ENCODE peak calls at places on chromosomes 13 and 19, in eight cellular contexts. P is CD8-positive, alpha-beta T cell; X is OCI-LY7; K is foreskin fibroblast; H is SK-N-SH; O is ascending aorta; Y is AG04449; Z is bronchial epithelial cell. S is an unnamed sample.
A peak's percentile ranks its signal among the peaks of the same experiment; 100 is the strongest.

GRCh38 chr13:43732726-43733125 is 54.0 kb downstream of the ENOX1 start:
- DNase-seq in P (no peak), X (no peak), K (no peak), H (no peak), O (no peak), Y (no peak), Z (no peak), S (no peak)

GRCh38 chr19:56983148-56983547 is 136.6 kb upstream of the USP29 start:
- DNase-seq in P (no peak), X (no peak), K (no peak), H (no peak), O (no peak), Y (no peak), Z (no peak), S (no peak)

GRCh38 chr13:76965759-76966421 is 17.6 kb downstream of the ACOD1 start:
- DNase-seq in P (no peak), X (no peak), K (peak; percentile 71), H (peak; percentile 54), O (no peak), Y (peak; percentile 41), Z (peak; percentile 58), S (no peak)

GRCh38 chr13:49926019-49926418 is 10.1 kb downstream of the SPRYD7 start:
- DNase-seq in P (no peak), X (peak; percentile 6), K (no peak), H (no peak), O (no peak), Y (no peak), Z (no peak), S (peak; percentile 13)

GRCh38 chr19:39411832-39412099 is 703 bp upstream of the PLEKHG2 start:
- DNase-seq in P (peak; percentile 84), X (peak; percentile 95), K (peak; percentile 86), H (peak; percentile 80), O (peak; percentile 83), Y (no peak), Z (peak; percentile 88), S (no peak)

GRCh38 chr13:83498486-83499190 is 383.6 kb downstream of the SLITRK1 start:
- DNase-seq in P (no peak), X (no peak), K (peak; percentile 53), H (no peak), O (no peak), Y (peak; percentile 23), Z (peak; percentile 83), S (no peak)

GRCh38 chr13:99605417-99606321 is 104.4 kb downstream of the TM9SF2 start:
- DNase-seq in P (peak; percentile 33), X (peak; percentile 63), K (no peak), H (peak; percentile 64), O (no peak), Y (no peak), Z (peak; percentile 49), S (peak; percentile 50)

GRCh38 chr13:75454497-75454896 is 27.5 kb downstream of the TBC1D4 start:
- DNase-seq in P (no peak), X (no peak), K (no peak), H (no peak), O (no peak), Y (no peak), Z (peak; percentile 78), S (no peak)

GRCh38 chr13:52348081-52348480 is 57.9 kb downstream of the THSD1 start:
- DNase-seq in P (no peak), X (no peak), K (peak; percentile 78), H (no peak), O (no peak), Y (peak; percentile 70), Z (peak; percentile 21), S (no peak)

GRCh38 chr19:49554701-49555181 is 25.6 kb downstream of the NOSIP start:
- DNase-seq in P (no peak), X (no peak), K (peak; percentile 25), H (no peak), O (no peak), Y (no peak), Z (peak; percentile 44), S (no peak)

GRCh38 chr13:98228661-98229349 is 51.7 kb upstream of the RNF113B start:
- DNase-seq in P (no peak), X (no peak), K (no peak), H (no peak), O (no peak), Y (no peak), Z (no peak), S (no peak)

GRCh38 chr13:34654682-34655081 is 287.4 kb upstream of the NBEA start:
- DNase-seq in P (no peak), X (no peak), K (no peak), H (no peak), O (no peak), Y (no peak), Z (no peak), S (no peak)

GRCh38 chr13:71751074-71751473 is 115.9 kb downstream of the DACH1 start:
- DNase-seq in P (no peak), X (no peak), K (no peak), H (peak; percentile 43), O (no peak), Y (no peak), Z (no peak), S (no peak)

GRCh38 chr13:30429721-30430694 is 7.7 kb downstream of the UBE2L5 start:
- DNase-seq in P (no peak), X (no peak), K (peak; percentile 84), H (no peak), O (no peak), Y (peak; percentile 76), Z (peak; percentile 94), S (peak; percentile 26)

GRCh38 chr13:93364166-93364565 is 137.6 kb downstream of the GPC6 start:
- DNase-seq in P (no peak), X (no peak), K (peak; percentile 10), H (no peak), O (no peak), Y (no peak), Z (peak; percentile 17), S (no peak)

GRCh38 chr13:86563308-86563707 is 764.1 kb upstream of the SLITRK6 start:
- DNase-seq in P (no peak), X (no peak), K (peak; percentile 1), H (no peak), O (no peak), Y (no peak), Z (peak; percentile 80), S (no peak)

DNA sequence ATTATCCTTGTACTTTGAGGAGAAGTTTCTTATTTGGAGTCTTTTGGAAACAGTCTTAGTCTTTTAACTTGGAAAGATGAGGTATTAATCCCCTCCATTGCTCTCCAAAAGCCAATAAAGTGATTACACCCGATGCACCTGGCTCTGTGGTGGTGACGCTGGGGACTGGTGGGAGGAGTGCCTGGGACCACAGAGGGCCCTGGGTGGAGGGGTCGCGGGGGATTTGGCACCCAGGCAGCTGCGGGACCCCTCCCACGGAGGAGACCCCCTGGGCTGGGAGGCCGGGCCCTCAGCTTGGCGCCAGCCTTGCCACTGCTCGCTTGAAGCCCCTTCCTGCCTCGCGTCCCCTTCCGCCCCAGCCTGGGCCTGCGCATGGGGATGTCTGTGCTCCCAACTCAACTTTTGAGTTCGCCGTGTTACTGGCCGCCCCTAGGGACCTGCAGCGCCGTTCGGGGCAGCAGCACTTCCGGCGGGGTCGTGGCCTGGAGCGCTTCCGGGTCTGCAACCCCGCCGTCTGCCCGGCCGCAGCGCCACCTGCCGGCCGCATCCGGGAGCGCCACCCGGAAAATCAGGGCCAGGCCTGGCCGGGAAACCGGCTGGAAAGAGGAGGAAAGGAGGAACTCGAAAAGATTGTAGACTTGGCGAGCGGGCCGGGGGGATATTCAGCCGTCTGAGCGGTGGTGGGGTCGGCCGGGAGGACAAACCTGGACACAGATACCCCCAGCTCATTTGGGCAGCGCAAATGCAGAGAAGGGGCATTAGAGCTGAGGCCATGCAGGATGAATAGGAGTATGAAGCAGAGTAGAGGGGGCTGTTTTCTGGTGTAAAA is 8.4 kb downstream of the PEAK3 start:
- DNase-seq in P (peak; percentile 66), X (peak; percentile 97), K (peak; percentile 44), H (peak; percentile 95), O (no peak), Y (no peak), Z (peak; percentile 20), S (peak; percentile 90)
- H3K4me3 ChIP-seq in P (peak overlapping the region; percentile 43), X (peak overlapping the region; percentile 87), K (peak overlapping the region; percentile 36), H (peak overlapping the region; percentile 36), O (peak overlapping the region; percentile 53), Y (peak overlapping the region; percentile 48), Z (no peak overlapping the region), S (peak overlapping the region; percentile 97)

GRCh38 chr13:59182241-59182640 is 981.5 kb downstream of the DIAPH3 start:
- DNase-seq in P (no peak), X (no peak), K (no peak), H (no peak), O (no peak), Y (no peak), Z (no peak), S (no peak)

GRCh38 chr13:59176775-59177174 is 987.0 kb downstream of the DIAPH3 start:
- DNase-seq in P (no peak), X (peak; percentile 14), K (no peak), H (no peak), O (no peak), Y (no peak), Z (no peak), S (no peak)

DNA sequence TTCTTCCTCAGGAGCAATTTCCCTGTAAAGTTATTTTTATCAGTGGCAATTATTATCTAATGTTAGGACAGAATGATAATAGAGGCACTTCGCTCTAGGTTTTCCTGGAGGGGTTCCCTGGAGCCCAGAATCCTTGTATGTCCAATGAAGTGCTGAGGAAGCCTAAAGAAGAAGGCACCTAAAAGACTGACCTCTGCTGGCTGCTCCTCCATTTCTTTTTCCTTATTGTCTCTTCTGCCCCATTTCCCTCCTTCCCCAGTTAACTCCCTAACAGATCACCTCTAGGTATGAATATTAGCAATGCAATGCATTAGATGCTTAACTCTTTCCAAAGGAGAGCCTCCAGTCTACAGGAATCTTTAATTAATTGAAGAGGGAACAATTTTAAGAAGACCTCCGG is 985.4 kb downstream of the DIAPH3 start:
- DNase-seq in P (no peak), X (no peak), K (no peak), H (no peak), O (no peak), Y (no peak), Z (no peak), S (no peak)
- TF ChIP-seq CTCF in P (no peak), X (peak; percentile 51), K (peak; percentile 10), H (peak; percentile 45), O (no peak), Y (peak; percentile 36), Z (no peak), S (no peak)

DNA sequence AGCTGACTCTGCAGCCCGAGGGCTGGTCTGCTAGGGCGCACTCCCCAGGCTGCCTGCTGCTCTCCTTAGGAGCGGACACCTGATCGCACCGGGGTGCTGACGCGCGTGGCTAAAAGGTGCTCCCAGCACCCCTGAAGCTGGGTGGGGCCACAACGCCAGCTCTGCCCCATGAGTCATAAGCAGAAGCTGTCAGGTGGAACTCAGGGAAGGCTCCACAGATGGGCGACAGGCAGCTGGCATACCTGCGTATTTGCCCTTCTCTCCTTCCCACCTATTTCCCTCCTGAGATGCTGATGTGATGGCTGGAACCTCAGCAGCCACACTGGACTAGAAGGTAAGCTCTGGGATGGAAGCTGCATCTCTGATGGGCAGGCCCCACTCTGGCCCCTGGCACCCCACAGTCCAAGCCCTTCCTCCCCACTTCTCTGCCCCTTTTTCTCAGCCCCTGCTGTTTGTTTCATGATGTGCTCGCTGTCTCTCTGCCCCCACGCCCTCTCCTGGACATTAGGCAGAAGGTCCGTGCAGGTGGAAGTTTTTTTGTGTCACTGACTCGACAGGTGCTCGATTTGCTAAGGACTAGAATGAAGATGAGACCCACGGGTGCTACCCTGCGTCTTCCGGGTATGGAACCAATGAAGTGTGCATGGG is 30.3 kb upstream of the CACTIN start:
- DNase-seq in P (no peak), X (no peak), K (no peak), H (no peak), O (no peak), Y (no peak), Z (peak; percentile 12), S (no peak)
- H3K4me3 ChIP-seq in P (no peak overlapping the region), X (no peak overlapping the region), K (peak overlapping the region; percentile 36), H (no peak overlapping the region), O (no peak overlapping the region), Y (no peak overlapping the region), Z (no peak overlapping the region), S (no peak overlapping the region)

GRCh38 chr13:37049810-37050209 is 9.7 kb downstream of the SUPT20H start:
- DNase-seq in P (no peak), X (no peak), K (no peak), H (no peak), O (no peak), Y (no peak), Z (no peak), S (no peak)
- TF ChIP-seq CTCF in P (no peak), X (peak; percentile 58), K (no peak), H (peak; percentile 33), O (no peak), Y (no peak), Z (no peak), S (no peak)

S was measured in GM06990.